ENCODE peak calls at places on chromosomes 3 and 15, in ten cellular contexts. E is glutamatergic neuron; S is posterior cingulate gyrus; K is fibroblast of pulmonary artery; A is HEK293T; Y is dorsolateral prefrontal cortex; C is fibroblast of the conjunctiva; J is activated CD8-positive, alpha-beta memory T cell treated with anti-CD3 and anti-CD28 coated beads for 24 hours; L is neural crest cell; V is psoas muscle. B is an unnamed sample.

GRCh38 chr3:127656906-127657305 is 15.8 kb upstream of the ABTB1 start:
- DNase-seq in E (no peak), S (no peak), K (no peak), A (no peak), Y (no peak), C (no peak), J (no peak), L (no peak), V (no peak), B (no peak)

GRCh38 chr3:158747417-158747816 is 15.2 kb upstream of the RARRES1 start:
- DNase-seq in E (no peak), S (no peak), K (no peak), A (no peak), Y (no peak), C (no peak), J (no peak), L (no peak), V (no peak), B (no peak)

GRCh38 chr3:195117978-195118581 is 152.9 kb downstream of the XXYLT1 start:
- DNase-seq in E (no peak), S (no peak), K (no peak), A (no peak), Y (no peak), C (no peak), J (no peak), L (no peak), V (no peak), B (no peak)

GRCh38 chr3:154765241-154765640 is 314.9 kb upstream of the MME start:
- DNase-seq in E (no peak), S (no peak), K (no peak), A (no peak), Y (no peak), C (no peak), J (no peak), L (no peak), V (no peak), B (no peak)

GRCh38 chr3:159948423-159949140 is 40.1 kb upstream of the IL12A start:
- DNase-seq in E (no peak), S (no peak), K (no peak), A (no peak), Y (no peak), C (no peak), J (no peak), L (no peak), V (no peak), B (peak)

GRCh38 chr3:139601191-139601961 is 61.8 kb upstream of the RBP1 start:
- DNase-seq in E (no peak), S (no peak), K (no peak), A (no peak), Y (no peak), C (no peak), J (no peak), L (no peak), V (no peak), B (no peak)

GRCh38 chr15:25508369-25509002 is 69.7 kb upstream of the UBE3A start:
- DNase-seq in E (no peak), S (no peak), K (peak), A (peak), Y (no peak), C (peak), J (no peak), L (no peak), V (no peak), B (peak)

GRCh38 chr15:74265046-74265639 is 29.0 kb downstream of the CCDC33 start:
- DNase-seq in E (no peak), S (no peak), K (peak), A (peak), Y (no peak), C (no peak), J (no peak), L (peak), V (peak), B (peak)

GRCh38 chr15:51884517-51885236 is 55.2 kb downstream of the TMOD3 start:
- DNase-seq in E (no peak), S (no peak), K (peak), A (no peak), Y (no peak), C (no peak), J (no peak), L (no peak), V (no peak), B (peak)

GRCh38 chr15:69593981-69594966 is 141.7 kb downstream of the RPLP1 start:
- DNase-seq in E (no peak), S (no peak), K (peak), A (no peak), Y (no peak), C (no peak), J (no peak), L (no peak), V (peak), B (peak)

GRCh38 chr3:9347887-9348286 is 15.0 kb upstream of the THUMPD3 start:
- DNase-seq in E (no peak), S (no peak), K (peak), A (no peak), Y (no peak), C (no peak), J (no peak), L (no peak), V (no peak), B (peak)

GRCh38 chr15:31869640-31870335 is 160.5 kb upstream of the CHRNA7 start:
- DNase-seq in E (peak), S (no peak), K (no peak), A (no peak), Y (no peak), C (no peak), J (peak), L (peak), V (peak), B (no peak)

GRCh38 chr3:119403201-119403600 is 60.2 kb downstream of the TMEM39A start:
- DNase-seq in E (no peak), S (no peak), K (no peak), A (no peak), Y (no peak), C (no peak), J (no peak), L (no peak), V (no peak), B (no peak)

GRCh38 chr3:194369522-194370279 is at the start of gene LRRC15:
- DNase-seq in E (no peak), S (no peak), K (peak), A (no peak), Y (no peak), C (no peak), J (no peak), L (no peak), V (no peak), B (peak)

GRCh38 chr15:68725736-68726135 is 95.0 kb downstream of the ANP32A start:
- DNase-seq in E (no peak), S (no peak), K (peak), A (no peak), Y (no peak), C (no peak), J (no peak), L (no peak), V (peak), B (no peak)

GRCh38 chr15:93028632-93029612 is 60.1 kb downstream of the RGMA start:
- DNase-seq in E (no peak), S (peak), K (peak), A (no peak), Y (peak), C (peak), J (peak), L (no peak), V (peak), B (peak)

GRCh38 chr3:149339931-149340309 is 6.5 kb upstream of the TM4SF18 start:
- DNase-seq in E (no peak), S (no peak), K (peak), A (peak), Y (no peak), C (peak), J (no peak), L (no peak), V (peak), B (peak)